ENCODE peak calls at places on chromosomes 3 and 15, in seven cellular contexts. S is upper lobe of left lung, J is cardiac muscle cell, Z is sciatic nerve, I is AG20443, Y is EL, X is G401. B is an unnamed sample.

GRCh38 chr3:156948402-156949210 is 122.5 kb downstream of the LEKR1 start:
- DNase-seq in S (no peak), X (no peak), J (no peak), Y (no peak), I (no peak), Z (no peak), B (no peak)

GRCh38 chr15:56930663-56931313 is 12.3 kb downstream of the TCF12 start:
- DNase-seq in I (no peak), Z (no peak), S (no peak), X (no peak), J (no peak), Y (no peak), B (no peak)

GRCh38 chr3:65126527-65127440 is 439.0 kb upstream of the ADAMTS9 start:
- DNase-seq in Y (peak), S (no peak), X (no peak), I (peak), J (peak), Z (no peak), B (no peak)

GRCh38 chr3:63706321-63707085 is 54.0 kb downstream of the SNTN start:
- DNase-seq in I (peak), J (no peak), X (no peak), Z (no peak), Y (peak), S (no peak), B (no peak)

GRCh38 chr15:72117448-72117697 is 577 bp downstream of the MYO9A start:
- DNase-seq in I (peak), S (peak), Y (peak), X (peak), Z (no peak), J (peak), B (no peak)

GRCh38 chr15:82313446-82313845 is 35.8 kb downstream of the GOLGA6L10 start:
- DNase-seq in X (no peak), J (no peak), S (no peak), Z (no peak), I (no peak), Y (no peak), B (no peak)

GRCh38 chr3:141164844-141165243 is 66.8 kb upstream of the PXYLP1 start:
- DNase-seq in S (no peak), X (no peak), Z (no peak), I (no peak), J (no peak), Y (no peak), B (no peak)

GRCh38 chr3:111749171-111750170 is 109.6 kb upstream of the PHLDB2 start:
- DNase-seq in Z (no peak), J (no peak), X (no peak), I (no peak), S (no peak), Y (no peak), B (no peak)

GRCh38 chr15:56798639-56799038 is 65.3 kb upstream of the ZNF280D start:
- DNase-seq in Z (no peak), X (no peak), J (no peak), Y (no peak), S (no peak), I (no peak), B (no peak)

GRCh38 chr3:158404319-158404718 is 166.7 kb upstream of the MLF1 start:
- DNase-seq in I (no peak), X (peak), Z (no peak), S (no peak), Y (no peak), J (no peak), B (no peak)

GRCh38 chr3:141399979-141400971 is 32.0 kb downstream of the ZBTB38 start:
- DNase-seq in I (peak), Z (no peak), J (no peak), S (no peak), Y (no peak), X (peak), B (no peak)

GRCh38 chr3:14606663-14607339 is 44.8 kb upstream of the CCDC174 start:
- DNase-seq in X (no peak), Y (no peak), J (no peak), S (no peak), I (no peak), Z (no peak), B (no peak)

GRCh38 chr3:187926620-187927019 is 181.4 kb upstream of the BCL6 start:
- DNase-seq in Y (no peak), S (no peak), J (no peak), Z (no peak), X (no peak), I (no peak), B (no peak)

GRCh38 chr3:152269423-152270144 is 855 bp downstream of the MBNL1 start:
- DNase-seq in X (peak), I (peak), S (peak), Y (peak), Z (peak), J (peak), B (peak)

GRCh38 chr3:125150525-125151436 is 61.8 kb downstream of the SLC12A8 start:
- DNase-seq in Z (no peak), S (peak), J (peak), I (no peak), X (peak), Y (no peak), B (no peak)

GRCh38 chr3:4850928-4851265 is 128.3 kb upstream of the BHLHE40 start:
- DNase-seq in S (no peak), X (no peak), I (no peak), Y (no peak), J (no peak), Z (no peak), B (no peak)

GRCh38 chr15:80309769-80310384 is 57.9 kb upstream of the CTXND1 start:
- DNase-seq in Y (peak), Z (no peak), X (peak), I (peak), J (peak), S (no peak), B (no peak)

GRCh38 chr3:9565316-9565715 is 11.7 kb upstream of the LHFPL4 start:
- DNase-seq in Z (no peak), I (no peak), X (no peak), S (no peak), J (no peak), Y (no peak), B (no peak)

GRCh38 chr15:47743886-47744285 is 26.6 kb downstream of the SEMA6D start:
- DNase-seq in I (no peak), Y (no peak), X (no peak), J (no peak), S (no peak), Z (no peak), B (no peak)

B was measured in nucleus accumbens.